ENCODE peak calls at places on chromosomes 16 and 17, in nine cellular contexts. F is H1, R is spleen, Y is IMR-90, U is A549, G is uterus, P is tibial nerve, S is heart right ventricle, D is stomach. E is an unnamed sample. For H3K9me3, the result is how much of the 10 kb centered on the place peaks cover.

GRCh38 chr17:77958716-77959215 is 263 bp downstream of the TNRC6C start:
- DNase-seq in F (no peak), R (no peak), Y (no peak), U (peak), G (no peak), P (no peak), S (no peak), D (no peak), E (no peak)

GRCh38 chr17:58643147-58643546 is 48.7 kb downstream of the TEX14 start:
- DNase-seq in F (no peak), R (no peak), Y (peak), U (peak), G (no peak), P (no peak), S (no peak), D (no peak), E (no peak)

GRCh38 chr16:24440296-24440695 is 99.1 kb upstream of the RBBP6 start:
- DNase-seq in F (no peak), R (no peak), Y (no peak), U (no peak), G (no peak), P (no peak), S (no peak), D (no peak), E (no peak)

GRCh38 chr16:71956500-71956899 is 43.7 kb downstream of the PKD1L3 start:
- DNase-seq in F (no peak), R (no peak), Y (no peak), U (no peak), G (no peak), P (no peak), S (no peak), D (no peak), E (no peak)

GRCh38 chr17:39643271-39643670 is 6.3 kb downstream of the STARD3 start:
- DNase-seq in F (no peak), R (no peak), Y (peak), U (no peak), G (no peak), P (no peak), S (no peak), D (no peak), E (no peak)

GRCh38 chr16:87692176-87692575 is 73.6 kb downstream of the KLHDC4 start:
- DNase-seq in F (no peak), R (no peak), Y (no peak), U (no peak), G (no peak), P (no peak), S (no peak), D (no peak), E (no peak)

GRCh38 chr16:88700636-88701482 is 5.3 kb downstream of the RNF166 start:
- DNase-seq in F (no peak), R (peak), Y (peak), U (no peak), G (peak), P (peak), S (peak), D (peak), E (peak)

GRCh38 chr16:50121721-50122445 is 31.2 kb upstream of the TENT4B start:
- DNase-seq in F (no peak), R (no peak), Y (no peak), U (no peak), G (no peak), P (no peak), S (no peak), D (no peak), E (peak)

GRCh38 chr17:64974750-64975317 is 55.6 kb upstream of the LRRC37A3 start:
- DNase-seq in F (no peak), R (no peak), Y (no peak), U (no peak), G (no peak), P (no peak), S (no peak), D (no peak), E (no peak)

GRCh38 chr16:28277537-28278388 is 14.6 kb upstream of the SBK1 start:
- DNase-seq in F (peak), R (peak), Y (peak), U (peak), G (peak), P (peak), S (peak), D (peak), E (peak)

GRCh38 chr16:10067406-10067805 is 114.8 kb downstream of the GRIN2A start:
- DNase-seq in F (no peak), R (no peak), Y (no peak), U (no peak), G (no peak), P (no peak), S (no peak), D (no peak), E (no peak)

GRCh38 chr16:88798772-88799455 is 4.7 kb upstream of the CDT1 start:
- DNase-seq in F (no peak), R (no peak), Y (no peak), U (no peak), G (no peak), P (no peak), S (no peak), D (no peak), E (no peak)

GRCh38 chr16:89921699-89922476 is 1.3 kb upstream of the TUBB3 start:
- DNase-seq in F (peak), R (no peak), Y (peak), U (peak), G (peak), P (no peak), S (peak), D (peak), E (no peak)

GRCh38 chr17:28968269-28968913 is 17.1 kb upstream of the PHF12 start:
- DNase-seq in F (no peak), R (peak), Y (no peak), U (no peak), G (no peak), P (no peak), S (no peak), D (no peak), E (no peak)

GRCh38 chr16:56268799-56269198 is 77.5 kb downstream of the GNAO1 start:
- DNase-seq in F (no peak), R (no peak), Y (no peak), U (no peak), G (no peak), P (no peak), S (no peak), D (no peak), E (no peak)

GRCh38 chr17:28327031-28327607 is 8.1 kb downstream of the TMEM97 start:
- DNase-seq in F (no peak), R (no peak), Y (peak), U (no peak), G (no peak), P (no peak), S (no peak), D (peak), E (no peak)

GRCh38 chr16:54750249-54750648 is 180.4 kb upstream of the IRX5 start:
- DNase-seq in F (no peak), R (no peak), Y (no peak), U (no peak), G (no peak), P (no peak), S (no peak), D (no peak), E (no peak)

GRCh38 chr17:40312893-40313659 is 4.1 kb downstream of the RARA start:
- DNase-seq in F (no peak), R (no peak), Y (no peak), U (no peak), G (no peak), P (peak), S (no peak), D (no peak), E (no peak)

GRCh38 chr17:40022961-40023541 is 7.8 kb downstream of the CSF3 start:
- DNase-seq in F (no peak), R (no peak), Y (no peak), U (no peak), G (no peak), P (no peak), S (no peak), D (peak), E (no peak)

GRCh38 chr17:67063146-67063545 is 18.8 kb downstream of the CACNG1 start:
- DNase-seq in F (peak), R (no peak), Y (peak), U (no peak), G (no peak), P (no peak), S (no peak), D (no peak), E (no peak)

GRCh38 chr17:51435641-51436091 is 175.3 kb downstream of the UTP18 start:
- DNase-seq in F (peak), R (no peak), Y (peak), U (peak), G (no peak), P (no peak), S (peak), D (peak), E (peak)

GRCh38 chr16:74760007-74760767 is 14.4 kb downstream of the FA2H start:
- DNase-seq in F (no peak), R (peak), Y (peak), U (peak), G (no peak), P (no peak), S (no peak), D (no peak), E (no peak)

GRCh38 chr16:1839554-1839953 is 12.5 kb downstream of the FAHD1 start:
- DNase-seq in F (no peak), R (no peak), Y (peak), U (no peak), G (no peak), P (no peak), S (no peak), D (no peak), E (no peak)

GRCh38 chr17:3890082-3890892 is 2.6 kb downstream of the CAMKK1 start:
- DNase-seq in F (no peak), R (no peak), Y (peak), U (peak), G (peak), P (peak), S (peak), D (peak), E (no peak)

GRCh38 chr16:67349172-67349571 is 22.6 kb downstream of the LRRC36 start:
- DNase-seq in F (no peak), R (no peak), Y (peak), U (no peak), G (no peak), P (no peak), S (no peak), D (no peak), E (no peak)

GRCh38 chr17:49577651-49577935 is 1.9 kb downstream of the NXPH3 start:
- DNase-seq in F (no peak), R (no peak), Y (no peak), U (no peak), G (no peak), P (no peak), S (no peak), D (no peak), E (no peak)

GRCh38 chr16:67987460-67988160 is 7.3 kb upstream of the DPEP3 start:
- DNase-seq in F (no peak), R (no peak), Y (no peak), U (no peak), G (peak), P (no peak), S (no peak), D (no peak), E (no peak)

GRCh38 chr17:80805032-80805751 is 186.4 kb upstream of the CHMP6 start:
- DNase-seq in F (no peak), R (no peak), Y (peak), U (no peak), G (no peak), P (no peak), S (no peak), D (no peak), E (no peak)

GRCh38 chr17:6450926-6451717 is 6.9 kb downstream of the PIMREG start:
- DNase-seq in F (no peak), R (peak), Y (no peak), U (no peak), G (no peak), P (no peak), S (no peak), D (no peak), E (no peak)

GRCh38 chr17:50946891-50947843 is 81.0 kb upstream of the TOB1 start:
- DNase-seq in F (no peak), R (no peak), Y (no peak), U (no peak), G (peak), P (peak), S (no peak), D (no peak), E (no peak)

GRCh38 chr17:36600936-36601302 is 464 bp upstream of the MRM1 start:
- DNase-seq in F (no peak), R (no peak), Y (no peak), U (no peak), G (no peak), P (no peak), S (no peak), D (no peak), E (no peak)

GRCh38 chr16:83296505-83296904 is 511.3 kb upstream of the HSBP1 start:
- DNase-seq in F (no peak), R (no peak), Y (no peak), U (no peak), G (no peak), P (no peak), S (no peak), D (no peak), E (no peak)

GRCh38 chr16:6602401-6602800 is 730.2 kb upstream of the RBFOX1 start:
- DNase-seq in F (no peak), R (no peak), Y (no peak), U (no peak), G (no peak), P (no peak), S (no peak), D (no peak), E (no peak)

GRCh38 chr17:64115871-64116534 is 13.9 kb downstream of the ERN1 start:
- DNase-seq in F (no peak), R (no peak), Y (peak), U (peak), G (no peak), P (no peak), S (no peak), D (peak), E (no peak)

GRCh38 chr17:57948555-57949420 is 6.4 kb downstream of the CUEDC1 start:
- DNase-seq in F (no peak), R (no peak), Y (peak), U (peak), G (peak), P (no peak), S (peak), D (no peak), E (no peak)

GRCh38 chr17:5587431-5588032 is 3.2 kb upstream of the NLRP1 start:
- DNase-seq in F (no peak), R (no peak), Y (peak), U (peak), G (peak), P (no peak), S (no peak), D (no peak), E (peak)

GRCh38 chr17:82868715-82869131 is 28.9 kb upstream of the ZNF750 start:
- DNase-seq in F (no peak), R (no peak), Y (no peak), U (no peak), G (no peak), P (no peak), S (no peak), D (no peak), E (no peak)

GRCh38 chr17:82869536-82869935 is 29.7 kb upstream of the ZNF750 start:
- DNase-seq in F (no peak), R (peak), Y (no peak), U (no peak), G (no peak), P (no peak), S (no peak), D (no peak), E (no peak)

GRCh38 chr17:82871056-82871775 is 31.4 kb upstream of the ZNF750 start:
- DNase-seq in F (no peak), R (peak), Y (no peak), U (no peak), G (no peak), P (no peak), S (no peak), D (no peak), E (no peak)

GRCh38 chr17:82870541-82870940 is 30.7 kb upstream of the ZNF750 start:
- DNase-seq in F (no peak), R (peak), Y (no peak), U (no peak), G (no peak), P (no peak), S (no peak), D (no peak), E (no peak)

GRCh38 chr17:82870091-82870491 is 30.3 kb upstream of the ZNF750 start:
- DNase-seq in F (no peak), R (peak), Y (no peak), U (no peak), G (no peak), P (no peak), S (no peak), D (no peak), E (no peak)
- H3K27ac ChIP-seq in F (no peak), R (no peak), Y (no peak), U (no peak), G (no peak), P (no peak), S (peak), D (no peak), E (no peak)

GRCh38 chr16:69567031-69567680 is 1.4 kb downstream of the NFAT5 start:
- DNase-seq in F (no peak), R (no peak), Y (peak), U (no peak), G (peak), P (no peak), S (no peak), D (no peak), E (no peak)
- TF ChIP-seq CTCF in F (no peak), R (no peak), Y (peak), U (no peak), G (peak), P (no peak), S (no peak), D (no peak), E (no peak)

GRCh38 chr17:79524201-79524882 is 86.5 kb downstream of the RBFOX3 start:
- DNase-seq in F (no peak), R (no peak), Y (no peak), U (no peak), G (no peak), P (no peak), S (no peak), D (no peak), E (no peak)
- H3K9me3 ChIP-seq in F (under half), R (under half), Y (under half), U (under half), G (under half), P (under half), S (under half), D (under half), E (under half)

GRCh38 chr16:84739349-84740124 is 39.7 kb downstream of the USP10 start:
- DNase-seq in F (no peak), R (no peak), Y (peak), U (no peak), G (no peak), P (no peak), S (no peak), D (no peak), E (no peak)

GRCh38 chr16:84735846-84736586 is 36.2 kb downstream of the USP10 start:
- DNase-seq in F (no peak), R (no peak), Y (no peak), U (no peak), G (no peak), P (no peak), S (no peak), D (peak), E (peak)

GRCh38 chr16:84738255-84739038 is 38.6 kb downstream of the USP10 start:
- DNase-seq in F (peak), R (peak), Y (peak), U (peak), G (peak), P (peak), S (peak), D (peak), E (peak)

GRCh38 chr16:84737192-84737591 is 37.4 kb downstream of the USP10 start:
- DNase-seq in F (no peak), R (no peak), Y (no peak), U (no peak), G (no peak), P (no peak), S (no peak), D (no peak), E (no peak)

DNA sequence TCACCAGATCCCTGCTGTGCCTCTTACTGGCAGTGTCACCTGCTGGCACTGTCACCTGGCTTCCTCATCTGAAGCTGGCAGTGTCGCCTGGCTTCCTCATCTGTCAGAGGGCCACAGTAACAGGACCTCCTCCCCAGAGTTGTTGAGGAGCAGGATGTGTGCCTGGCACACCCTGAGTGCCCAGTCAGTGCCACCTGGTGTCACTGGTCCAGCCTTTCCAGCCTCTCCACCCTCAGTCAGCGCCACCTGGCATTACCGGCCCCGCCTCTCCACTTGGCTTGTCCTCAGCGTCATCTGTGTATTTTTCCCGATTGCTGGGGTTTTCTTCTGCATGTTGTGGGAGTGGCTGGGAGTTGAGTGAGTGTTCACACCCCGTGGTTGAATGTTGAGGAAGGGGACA is 37.9 kb downstream of the USP10 start:
- DNase-seq in F (no peak), R (no peak), Y (no peak), U (no peak), G (no peak), P (no peak), S (no peak), D (peak), E (no peak)
- H3K27ac ChIP-seq in F (no peak), R (peak), Y (no peak), U (peak), G (peak), P (no peak), S (no peak), D (peak), E (no peak)

GRCh38 chr16:48041861-48042435 is 113.8 kb downstream of the ABCC12 start:
- DNase-seq in F (no peak), R (no peak), Y (no peak), U (no peak), G (no peak), P (no peak), S (no peak), D (no peak), E (no peak)
- TF ChIP-seq CTCF in F (peak), R (no peak), Y (no peak), U (no peak), G (no peak), P (no peak), S (no peak), D (no peak), E (no peak)